ENCODE peak calls at places on chromosomes 3 and 15, in five cellular contexts. Q, K, X, C and T are unnamed samples.

GRCh38 chr3:153087595-153088566 is 74.1 kb upstream of the RAP2B start:
- DNase-seq in X (no peak), Q (no peak), K (no peak), C (no peak), T (no peak)

GRCh38 chr3:52063026-52063723 is 6.8 kb upstream of the DUSP7 start:
- DNase-seq in X (no peak), K (no peak), Q (no peak), C (no peak), T (no peak)

GRCh38 chr15:25725758-25726157 is 137.4 kb downstream of the ATP10A start:
- DNase-seq in X (no peak), K (no peak), C (no peak), Q (no peak), T (no peak)

GRCh38 chr15:95972136-95972553 is 358.4 kb upstream of the NR2F2 start:
- DNase-seq in K (no peak), Q (no peak), C (no peak), X (no peak), T (peak; percentile 36)

GRCh38 chr3:32901005-32901932 is 50.2 kb upstream of the CCR4 start:
- DNase-seq in K (no peak), X (no peak), Q (no peak), C (no peak), T (peak; percentile 56)

GRCh38 chr15:88646951-88647350 is 8.1 kb downstream of the ISG20 start:
- DNase-seq in Q (no peak), C (no peak), K (no peak), X (no peak), T (no peak)

GRCh38 chr15:70762469-70763119 is 764 bp downstream of the UACA start:
- DNase-seq in Q (peak; percentile 50), C (no peak), X (no peak), K (no peak), T (no peak)

GRCh38 chr3:137925080-137925479 is 84.9 kb upstream of the CLDN18 start:
- DNase-seq in Q (no peak), X (no peak), C (no peak), K (no peak), T (no peak)

GRCh38 chr3:33096103-33096868 is 660 bp downstream of the GLB1 start:
- DNase-seq in X (peak; percentile 51), Q (peak; percentile 63), C (no peak), K (peak; percentile 31), T (peak; percentile 32)

GRCh38 chr3:141373768-141374526 is 5.6 kb downstream of the ZBTB38 start:
- DNase-seq in C (no peak), Q (no peak), X (no peak), K (no peak), T (no peak)